ENCODE peak calls at places on chromosomes 3 and 15, in eight cellular contexts. I is fibroblast of lung, C is RWPE1, G is AG04450, T is nephron progenitor cell, L is BJ, N is endothelial cell, Q is osteocyte. F is an unnamed sample.
A peak's percentile ranks its signal among the peaks of the same experiment; 100 is the strongest.

GRCh38 chr3:184250167-184250828 is 826 bp downstream of the EEF1AKMT4 start:
- DNase-seq in I (peak; percentile 74), C (peak; percentile 87), G (peak; percentile 61), T (peak; percentile 88), L (peak; percentile 39), N (peak; percentile 92), Q (peak; percentile 94), F (peak; percentile 85)

GRCh38 chr3:111315911-111316310 is 226.1 kb upstream of the CD96 start:
- DNase-seq in I (peak; percentile 83), C (no peak), G (peak; percentile 89), T (no peak), L (no peak), N (no peak), Q (no peak), F (no peak)

GRCh38 chr15:27827336-27827735 is 271.8 kb downstream of the OCA2 start:
- DNase-seq in I (peak; percentile 53), C (no peak), G (no peak), T (no peak), L (no peak), N (no peak), Q (no peak), F (no peak)

GRCh38 chr15:28984421-28985375 is 98.9 kb downstream of the APBA2 start:
- DNase-seq in I (peak; percentile 71), C (no peak), G (peak; percentile 32), T (peak; percentile 50), L (no peak), N (no peak), Q (peak; percentile 79), F (no peak)

GRCh38 chr3:179107617-179108016 is 36.0 kb upstream of the ZMAT3 start:
- DNase-seq in I (no peak), C (no peak), G (no peak), T (no peak), L (no peak), N (no peak), Q (no peak), F (no peak)

GRCh38 chr3:177427540-177427939 is 230.3 kb upstream of the TBL1XR1 start:
- DNase-seq in I (peak; percentile 80), C (peak; percentile 10), G (no peak), T (no peak), L (no peak), N (no peak), Q (no peak), F (no peak)

GRCh38 chr3:145900056-145900829 is 260.7 kb downstream of the PLOD2 start:
- DNase-seq in I (no peak), C (no peak), G (no peak), T (no peak), L (no peak), N (no peak), Q (no peak), F (no peak)

GRCh38 chr15:65182538-65182937 is 2.6 kb downstream of the CLPX start:
- DNase-seq in I (no peak), C (no peak), G (no peak), T (no peak), L (no peak), N (no peak), Q (no peak), F (no peak)

GRCh38 chr3:48248095-48248863 is 7.4 kb downstream of the ZNF589 start:
- DNase-seq in I (no peak), C (no peak), G (no peak), T (no peak), L (peak; percentile 17), N (no peak), Q (no peak), F (no peak)

GRCh38 chr3:58963928-58964497 is 85.8 kb downstream of the CFAP20DC start:
- DNase-seq in I (peak; percentile 6), C (no peak), G (no peak), T (no peak), L (no peak), N (no peak), Q (no peak), F (no peak)

GRCh38 chr3:73547427-73548036 is 77.2 kb downstream of the PDZRN3 start:
- DNase-seq in I (peak; percentile 83), C (no peak), G (peak; percentile 82), T (no peak), L (peak; percentile 94), N (no peak), Q (no peak), F (no peak)

GRCh38 chr3:54188176-54188791 is 65.9 kb downstream of the CACNA2D3 start:
- DNase-seq in I (peak; percentile 49), C (peak; percentile 50), G (no peak), T (peak; percentile 85), L (no peak), N (peak; percentile 72), Q (no peak), F (no peak)

GRCh38 chr3:94522488-94522887 is 459.6 kb downstream of the NSUN3 start:
- DNase-seq in I (no peak), C (no peak), G (no peak), T (no peak), L (no peak), N (no peak), Q (no peak), F (no peak)

GRCh38 chr3:49493901-49494300 is 23.8 kb downstream of the DAG1 start:
- DNase-seq in I (peak; percentile 90), C (no peak), G (no peak), T (no peak), L (no peak), N (no peak), Q (no peak), F (no peak)

GRCh38 chr3:42681361-42682038 is 3.8 kb upstream of the KLHL40 start:
- DNase-seq in I (no peak), C (no peak), G (no peak), T (no peak), L (no peak), N (no peak), Q (no peak), F (no peak)

GRCh38 chr3:13420051-13420816 is at the start of gene NUP210:
- DNase-seq in I (no peak), C (no peak), G (no peak), T (peak; percentile 85), L (no peak), N (peak; percentile 26), Q (no peak), F (peak; percentile 30)

GRCh38 chr3:129101370-129102138 is 20.1 kb downstream of the RAB43 start:
- DNase-seq in I (no peak), C (no peak), G (no peak), T (no peak), L (no peak), N (no peak), Q (no peak), F (no peak)

GRCh38 chr15:45100884-45101622 is 12.9 kb downstream of the DUOX2 start:
- DNase-seq in I (no peak), C (no peak), G (no peak), T (no peak), L (no peak), N (no peak), Q (no peak), F (no peak)

GRCh38 chr3:184399410-184399809 is 19.6 kb downstream of the CHRD start:
- DNase-seq in I (peak; percentile 95), C (no peak), G (peak; percentile 88), T (no peak), L (peak; percentile 84), N (no peak), Q (no peak), F (peak; percentile 44)

GRCh38 chr3:8482960-8483665 is 18.5 kb upstream of the LMCD1 start:
- DNase-seq in I (peak; percentile 99), C (peak; percentile 33), G (peak; percentile 90), T (no peak), L (peak; percentile 95), N (no peak), Q (peak; percentile 86), F (peak; percentile 77)

GRCh38 chr3:131501949-131502348 is 822 bp downstream of the MRPL3 start:
- DNase-seq in I (no peak), C (peak; percentile 14), G (no peak), T (no peak), L (no peak), N (no peak), Q (no peak), F (no peak)

GRCh38 chr15:48603123-48603500 is 42.4 kb downstream of the FBN1 start:
- DNase-seq in I (peak; percentile 45), C (no peak), G (no peak), T (no peak), L (no peak), N (no peak), Q (no peak), F (no peak)
- TF ChIP-seq CTCF in I (no peak), C (no peak), G (no peak), T (no peak), L (no peak), N (no peak), Q (peak; percentile 19), F (no peak)

DNA sequence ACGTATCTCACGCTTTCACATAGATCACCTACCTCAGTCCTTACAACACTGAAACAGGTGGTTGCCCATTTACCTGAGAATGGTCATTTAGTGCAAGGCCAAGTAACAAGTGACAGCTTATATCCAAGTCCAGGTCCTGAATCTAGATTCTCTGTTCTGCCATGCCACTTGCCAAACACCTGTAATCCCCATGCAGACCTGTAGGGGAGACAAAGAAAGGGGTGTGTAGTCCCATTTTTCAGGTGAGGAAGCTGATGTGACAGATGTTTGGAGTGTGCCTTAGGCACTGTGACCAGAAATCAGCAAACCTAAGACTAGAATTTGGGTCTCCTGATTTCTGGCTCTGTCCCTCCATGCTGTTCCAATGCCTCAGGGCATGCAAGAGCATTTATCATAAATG is 12.7 kb downstream of the ZNF35 start:
- DNase-seq in I (no peak), C (no peak), G (no peak), T (no peak), L (no peak), N (no peak), Q (no peak), F (no peak)
- TF ChIP-seq CTCF in I (no peak), C (no peak), G (peak; percentile 35), T (no peak), L (peak; percentile 21), N (peak; percentile 66), Q (peak; percentile 21), F (no peak)

GRCh38 chr15:95880630-95881029 is 449.9 kb upstream of the NR2F2 start:
- DNase-seq in I (peak; percentile 6), C (no peak), G (no peak), T (no peak), L (no peak), N (no peak), Q (no peak), F (no peak)

GRCh38 chr15:95874625-95875024 is 455.9 kb upstream of the NR2F2 start:
- DNase-seq in I (no peak), C (no peak), G (no peak), T (no peak), L (no peak), N (no peak), Q (no peak), F (no peak)

GRCh38 chr15:95869920-95870319 is 460.6 kb upstream of the NR2F2 start:
- DNase-seq in I (no peak), C (no peak), G (no peak), T (no peak), L (no peak), N (no peak), Q (no peak), F (no peak)

GRCh38 chr15:95872366-95872771 is 458.1 kb upstream of the NR2F2 start:
- DNase-seq in I (peak; percentile 85), C (peak; percentile 66), G (peak; percentile 33), T (no peak), L (peak; percentile 27), N (no peak), Q (no peak), F (no peak)

GRCh38 chr15:95875141-95875643 is 455.3 kb upstream of the NR2F2 start:
- DNase-seq in I (peak; percentile 64), C (peak; percentile 30), G (no peak), T (no peak), L (peak; percentile 62), N (no peak), Q (no peak), F (no peak)
- TF ChIP-seq CTCF in I (no peak), C (no peak), G (no peak), T (no peak), L (peak; percentile 22), N (no peak), Q (peak; percentile 31), F (no peak)

GRCh38 chr15:76285241-76285825 is 25.9 kb downstream of the ETFA start:
- DNase-seq in I (no peak), C (peak; percentile 55), G (no peak), T (no peak), L (no peak), N (peak; percentile 4), Q (no peak), F (no peak)
- TF ChIP-seq CTCF in I (peak; percentile 33), C (peak; percentile 73), G (peak; percentile 63), T (no peak), L (peak; percentile 55), N (peak; percentile 48), Q (peak; percentile 54), F (peak; percentile 35)

F was measured in heart right ventricle.